ENCODE peak calls at places on chromosome 5, in nine cellular contexts. One of them, this sample, is unnamed.

GRCh38 chr5:151082976-151083651 is 2.3 kb upstream of the TNIP1 start:
- DNase-seq in Right ventricle myocardium inferior: no peak
- DNase-seq in esophagus squamous epithelium: no peak
- DNase-seq in stimulated activated CD8-positive, alpha-beta memory T cell treated with anti-CD3 and anti-CD28 coated beads, Interleukin-7, amount 100 ng/mL, for 1 hour: no peak
- DNase-seq in gastrocnemius medialis: peak
- DNase-seq in fibroblast of the conjunctiva: no peak
- DNase-seq in Jurkat, Clone E6-1: no peak
- DNase-seq in astrocyte of the hippocampus: peak
- DNase-seq in left colon: peak
- DNase-seq in this sample: peak

GRCh38 chr5:109328626-109329025 is 81.1 kb downstream of the PJA2 start:
- DNase-seq in astrocyte of the hippocampus: no peak
- DNase-seq in gastrocnemius medialis: no peak
- DNase-seq in esophagus squamous epithelium: no peak
- DNase-seq in stimulated activated CD8-positive, alpha-beta memory T cell treated with anti-CD3 and anti-CD28 coated beads, Interleukin-7, amount 100 ng/mL, for 1 hour: no peak
- DNase-seq in Jurkat, Clone E6-1: no peak
- DNase-seq in fibroblast of the conjunctiva: no peak
- DNase-seq in Right ventricle myocardium inferior: no peak
- DNase-seq in left colon: no peak
- DNase-seq in this sample: no peak

GRCh38 chr5:18305288-18305899 is 671.1 kb downstream of the TAF11L14 start:
- DNase-seq in Jurkat, Clone E6-1: peak
- DNase-seq in Right ventricle myocardium inferior: no peak
- DNase-seq in left colon: no peak
- DNase-seq in gastrocnemius medialis: no peak
- DNase-seq in astrocyte of the hippocampus: peak
- DNase-seq in esophagus squamous epithelium: no peak
- DNase-seq in fibroblast of the conjunctiva: peak
- DNase-seq in stimulated activated CD8-positive, alpha-beta memory T cell treated with anti-CD3 and anti-CD28 coated beads, Interleukin-7, amount 100 ng/mL, for 1 hour: no peak
- DNase-seq in this sample: peak

GRCh38 chr5:179608131-179608581 is 15.3 kb downstream of the HNRNPH1 start:
- DNase-seq in Right ventricle myocardium inferior: no peak
- DNase-seq in left colon: peak
- DNase-seq in stimulated activated CD8-positive, alpha-beta memory T cell treated with anti-CD3 and anti-CD28 coated beads, Interleukin-7, amount 100 ng/mL, for 1 hour: no peak
- DNase-seq in esophagus squamous epithelium: no peak
- DNase-seq in Jurkat, Clone E6-1: peak
- DNase-seq in gastrocnemius medialis: no peak
- DNase-seq in astrocyte of the hippocampus: no peak
- DNase-seq in fibroblast of the conjunctiva: no peak
- DNase-seq in this sample: no peak

GRCh38 chr5:142685418-142686209 is at the start of gene FGF1:
- DNase-seq in esophagus squamous epithelium: no peak
- DNase-seq in Jurkat, Clone E6-1: no peak
- DNase-seq in gastrocnemius medialis: no peak
- DNase-seq in left colon: no peak
- DNase-seq in astrocyte of the hippocampus: peak
- DNase-seq in Right ventricle myocardium inferior: peak
- DNase-seq in fibroblast of the conjunctiva: no peak
- DNase-seq in stimulated activated CD8-positive, alpha-beta memory T cell treated with anti-CD3 and anti-CD28 coated beads, Interleukin-7, amount 100 ng/mL, for 1 hour: no peak
- DNase-seq in this sample: no peak

GRCh38 chr5:169904568-169904967 is 75.7 kb downstream of the INSYN2B start:
- DNase-seq in left colon: no peak
- DNase-seq in fibroblast of the conjunctiva: no peak
- DNase-seq in stimulated activated CD8-positive, alpha-beta memory T cell treated with anti-CD3 and anti-CD28 coated beads, Interleukin-7, amount 100 ng/mL, for 1 hour: no peak
- DNase-seq in Jurkat, Clone E6-1: no peak
- DNase-seq in astrocyte of the hippocampus: peak
- DNase-seq in esophagus squamous epithelium: no peak
- DNase-seq in Right ventricle myocardium inferior: no peak
- DNase-seq in gastrocnemius medialis: no peak
- DNase-seq in this sample: peak

GRCh38 chr5:45113726-45114125 is 305.0 kb downstream of the MRPS30 start:
- DNase-seq in left colon: no peak
- DNase-seq in esophagus squamous epithelium: no peak
- DNase-seq in gastrocnemius medialis: no peak
- DNase-seq in fibroblast of the conjunctiva: no peak
- DNase-seq in astrocyte of the hippocampus: peak
- DNase-seq in Right ventricle myocardium inferior: no peak
- DNase-seq in stimulated activated CD8-positive, alpha-beta memory T cell treated with anti-CD3 and anti-CD28 coated beads, Interleukin-7, amount 100 ng/mL, for 1 hour: no peak
- DNase-seq in Jurkat, Clone E6-1: no peak
- DNase-seq in this sample: no peak

GRCh38 chr5:163318707-163319106 is 118.7 kb upstream of the CCNG1 start:
- DNase-seq in Right ventricle myocardium inferior: no peak
- DNase-seq in gastrocnemius medialis: no peak
- DNase-seq in stimulated activated CD8-positive, alpha-beta memory T cell treated with anti-CD3 and anti-CD28 coated beads, Interleukin-7, amount 100 ng/mL, for 1 hour: no peak
- DNase-seq in esophagus squamous epithelium: no peak
- DNase-seq in astrocyte of the hippocampus: no peak
- DNase-seq in Jurkat, Clone E6-1: no peak
- DNase-seq in fibroblast of the conjunctiva: no peak
- DNase-seq in left colon: no peak
- DNase-seq in this sample: no peak

GRCh38 chr5:141180313-141180712 is 1.9 kb upstream of the PCDHB16 start:
- DNase-seq in Right ventricle myocardium inferior: no peak
- DNase-seq in astrocyte of the hippocampus: no peak
- DNase-seq in gastrocnemius medialis: no peak
- DNase-seq in esophagus squamous epithelium: no peak
- DNase-seq in stimulated activated CD8-positive, alpha-beta memory T cell treated with anti-CD3 and anti-CD28 coated beads, Interleukin-7, amount 100 ng/mL, for 1 hour: no peak
- DNase-seq in Jurkat, Clone E6-1: no peak
- DNase-seq in left colon: no peak
- DNase-seq in fibroblast of the conjunctiva: no peak
- DNase-seq in this sample: no peak

GRCh38 chr5:175378444-175379028 is 65.4 kb downstream of the DRD1 start:
- DNase-seq in stimulated activated CD8-positive, alpha-beta memory T cell treated with anti-CD3 and anti-CD28 coated beads, Interleukin-7, amount 100 ng/mL, for 1 hour: no peak
- DNase-seq in Right ventricle myocardium inferior: no peak
- DNase-seq in Jurkat, Clone E6-1: no peak
- DNase-seq in fibroblast of the conjunctiva: no peak
- DNase-seq in astrocyte of the hippocampus: peak
- DNase-seq in left colon: no peak
- DNase-seq in gastrocnemius medialis: no peak
- DNase-seq in esophagus squamous epithelium: no peak
- DNase-seq in this sample: no peak

GRCh38 chr5:171363846-171364245 is 23.8 kb upstream of the NPM1 start:
- DNase-seq in gastrocnemius medialis: no peak
- DNase-seq in Jurkat, Clone E6-1: no peak
- DNase-seq in fibroblast of the conjunctiva: no peak
- DNase-seq in esophagus squamous epithelium: no peak
- DNase-seq in left colon: no peak
- DNase-seq in stimulated activated CD8-positive, alpha-beta memory T cell treated with anti-CD3 and anti-CD28 coated beads, Interleukin-7, amount 100 ng/mL, for 1 hour: no peak
- DNase-seq in astrocyte of the hippocampus: no peak
- DNase-seq in Right ventricle myocardium inferior: no peak
- DNase-seq in this sample: no peak

GRCh38 chr5:148730272-148730954 is 76.1 kb upstream of the HTR4 start:
- DNase-seq in Right ventricle myocardium inferior: no peak
- DNase-seq in astrocyte of the hippocampus: peak
- DNase-seq in Jurkat, Clone E6-1: no peak
- DNase-seq in left colon: no peak
- DNase-seq in stimulated activated CD8-positive, alpha-beta memory T cell treated with anti-CD3 and anti-CD28 coated beads, Interleukin-7, amount 100 ng/mL, for 1 hour: no peak
- DNase-seq in gastrocnemius medialis: no peak
- DNase-seq in esophagus squamous epithelium: no peak
- DNase-seq in fibroblast of the conjunctiva: peak
- DNase-seq in this sample: peak

GRCh38 chr5:100623719-100624118 is 88.5 kb downstream of the FAM174A start:
- DNase-seq in fibroblast of the conjunctiva: peak
- DNase-seq in astrocyte of the hippocampus: peak
- DNase-seq in Jurkat, Clone E6-1: peak
- DNase-seq in Right ventricle myocardium inferior: no peak
- DNase-seq in esophagus squamous epithelium: no peak
- DNase-seq in stimulated activated CD8-positive, alpha-beta memory T cell treated with anti-CD3 and anti-CD28 coated beads, Interleukin-7, amount 100 ng/mL, for 1 hour: no peak
- DNase-seq in left colon: no peak
- DNase-seq in gastrocnemius medialis: no peak
- DNase-seq in this sample: peak

GRCh38 chr5:143062379-143062778 is 292.2 kb downstream of the ARHGAP26 start:
- DNase-seq in Right ventricle myocardium inferior: no peak
- DNase-seq in Jurkat, Clone E6-1: no peak
- DNase-seq in esophagus squamous epithelium: no peak
- DNase-seq in gastrocnemius medialis: no peak
- DNase-seq in left colon: no peak
- DNase-seq in astrocyte of the hippocampus: no peak
- DNase-seq in fibroblast of the conjunctiva: no peak
- DNase-seq in stimulated activated CD8-positive, alpha-beta memory T cell treated with anti-CD3 and anti-CD28 coated beads, Interleukin-7, amount 100 ng/mL, for 1 hour: no peak
- DNase-seq in this sample: no peak

GRCh38 chr5:118017536-118017935 is 970.8 kb downstream of the DTWD2 start:
- DNase-seq in gastrocnemius medialis: no peak
- DNase-seq in esophagus squamous epithelium: no peak
- DNase-seq in left colon: no peak
- DNase-seq in fibroblast of the conjunctiva: no peak
- DNase-seq in Jurkat, Clone E6-1: no peak
- DNase-seq in astrocyte of the hippocampus: no peak
- DNase-seq in Right ventricle myocardium inferior: no peak
- DNase-seq in stimulated activated CD8-positive, alpha-beta memory T cell treated with anti-CD3 and anti-CD28 coated beads, Interleukin-7, amount 100 ng/mL, for 1 hour: no peak
- DNase-seq in this sample: no peak

GRCh38 chr5:78533356-78533755 is 115.2 kb downstream of the LHFPL2 start:
- DNase-seq in Jurkat, Clone E6-1: peak
- DNase-seq in esophagus squamous epithelium: no peak
- DNase-seq in gastrocnemius medialis: no peak
- DNase-seq in Right ventricle myocardium inferior: no peak
- DNase-seq in stimulated activated CD8-positive, alpha-beta memory T cell treated with anti-CD3 and anti-CD28 coated beads, Interleukin-7, amount 100 ng/mL, for 1 hour: no peak
- DNase-seq in left colon: no peak
- DNase-seq in astrocyte of the hippocampus: peak
- DNase-seq in fibroblast of the conjunctiva: no peak
- DNase-seq in this sample: no peak

GRCh38 chr5:41748631-41749030 is 121.6 kb downstream of the OXCT1 start:
- DNase-seq in esophagus squamous epithelium: no peak
- DNase-seq in astrocyte of the hippocampus: peak
- DNase-seq in Right ventricle myocardium inferior: no peak
- DNase-seq in stimulated activated CD8-positive, alpha-beta memory T cell treated with anti-CD3 and anti-CD28 coated beads, Interleukin-7, amount 100 ng/mL, for 1 hour: no peak
- DNase-seq in left colon: no peak
- DNase-seq in Jurkat, Clone E6-1: no peak
- DNase-seq in gastrocnemius medialis: no peak
- DNase-seq in fibroblast of the conjunctiva: no peak
- DNase-seq in this sample: no peak

GRCh38 chr5:150487199-150488061 is 20.5 kb upstream of the NDST1 start:
- DNase-seq in left colon: peak
- DNase-seq in stimulated activated CD8-positive, alpha-beta memory T cell treated with anti-CD3 and anti-CD28 coated beads, Interleukin-7, amount 100 ng/mL, for 1 hour: no peak
- DNase-seq in fibroblast of the conjunctiva: no peak
- DNase-seq in Right ventricle myocardium inferior: no peak
- DNase-seq in esophagus squamous epithelium: no peak
- DNase-seq in gastrocnemius medialis: peak
- DNase-seq in Jurkat, Clone E6-1: peak
- DNase-seq in astrocyte of the hippocampus: peak
- DNase-seq in this sample: no peak

GRCh38 chr5:74622122-74622521 is 18.4 kb downstream of the ENC1 start:
- DNase-seq in Right ventricle myocardium inferior: no peak
- DNase-seq in gastrocnemius medialis: no peak
- DNase-seq in fibroblast of the conjunctiva: no peak
- DNase-seq in astrocyte of the hippocampus: peak
- DNase-seq in stimulated activated CD8-positive, alpha-beta memory T cell treated with anti-CD3 and anti-CD28 coated beads, Interleukin-7, amount 100 ng/mL, for 1 hour: no peak
- DNase-seq in esophagus squamous epithelium: no peak
- DNase-seq in Jurkat, Clone E6-1: no peak
- DNase-seq in left colon: no peak
- DNase-seq in this sample: no peak

GRCh38 chr5:78927657-78928282 is 57.3 kb downstream of the ARSB start:
- DNase-seq in astrocyte of the hippocampus: peak
- DNase-seq in Right ventricle myocardium inferior: no peak
- DNase-seq in fibroblast of the conjunctiva: no peak
- DNase-seq in gastrocnemius medialis: no peak
- DNase-seq in left colon: no peak
- DNase-seq in Jurkat, Clone E6-1: no peak
- DNase-seq in esophagus squamous epithelium: no peak
- DNase-seq in stimulated activated CD8-positive, alpha-beta memory T cell treated with anti-CD3 and anti-CD28 coated beads, Interleukin-7, amount 100 ng/mL, for 1 hour: no peak
- DNase-seq in this sample: no peak

GRCh38 chr5:20360243-20360642 is 372.2 kb upstream of the CDH18 start:
- DNase-seq in astrocyte of the hippocampus: peak
- DNase-seq in stimulated activated CD8-positive, alpha-beta memory T cell treated with anti-CD3 and anti-CD28 coated beads, Interleukin-7, amount 100 ng/mL, for 1 hour: no peak
- DNase-seq in esophagus squamous epithelium: no peak
- DNase-seq in left colon: no peak
- DNase-seq in gastrocnemius medialis: no peak
- DNase-seq in fibroblast of the conjunctiva: no peak
- DNase-seq in Jurkat, Clone E6-1: no peak
- DNase-seq in Right ventricle myocardium inferior: no peak
- DNase-seq in this sample: peak

GRCh38 chr5:122493091-122493775 is 181.2 kb downstream of the SNCAIP start:
- DNase-seq in stimulated activated CD8-positive, alpha-beta memory T cell treated with anti-CD3 and anti-CD28 coated beads, Interleukin-7, amount 100 ng/mL, for 1 hour: no peak
- DNase-seq in Right ventricle myocardium inferior: peak
- DNase-seq in left colon: no peak
- DNase-seq in gastrocnemius medialis: no peak
- DNase-seq in Jurkat, Clone E6-1: no peak
- DNase-seq in astrocyte of the hippocampus: peak
- DNase-seq in esophagus squamous epithelium: no peak
- DNase-seq in fibroblast of the conjunctiva: no peak
- DNase-seq in this sample: peak

GRCh38 chr5:77180167-77181081 is 30.1 kb upstream of the PDE8B start:
- DNase-seq in fibroblast of the conjunctiva: no peak
- DNase-seq in Right ventricle myocardium inferior: no peak
- DNase-seq in esophagus squamous epithelium: no peak
- DNase-seq in Jurkat, Clone E6-1: no peak
- DNase-seq in gastrocnemius medialis: no peak
- DNase-seq in astrocyte of the hippocampus: peak
- DNase-seq in left colon: peak
- DNase-seq in stimulated activated CD8-positive, alpha-beta memory T cell treated with anti-CD3 and anti-CD28 coated beads, Interleukin-7, amount 100 ng/mL, for 1 hour: no peak
- DNase-seq in this sample: no peak

GRCh38 chr5:175617447-175617846 is 40.4 kb upstream of the HRH2 start:
- DNase-seq in left colon: no peak
- DNase-seq in Right ventricle myocardium inferior: no peak
- DNase-seq in Jurkat, Clone E6-1: no peak
- DNase-seq in gastrocnemius medialis: no peak
- DNase-seq in esophagus squamous epithelium: no peak
- DNase-seq in astrocyte of the hippocampus: no peak
- DNase-seq in fibroblast of the conjunctiva: no peak
- DNase-seq in stimulated activated CD8-positive, alpha-beta memory T cell treated with anti-CD3 and anti-CD28 coated beads, Interleukin-7, amount 100 ng/mL, for 1 hour: no peak
- DNase-seq in this sample: no peak

GRCh38 chr5:33316773-33317172 is 124.0 kb upstream of the TARS1 start:
- DNase-seq in astrocyte of the hippocampus: no peak
- DNase-seq in gastrocnemius medialis: no peak
- DNase-seq in fibroblast of the conjunctiva: no peak
- DNase-seq in stimulated activated CD8-positive, alpha-beta memory T cell treated with anti-CD3 and anti-CD28 coated beads, Interleukin-7, amount 100 ng/mL, for 1 hour: no peak
- DNase-seq in esophagus squamous epithelium: no peak
- DNase-seq in Right ventricle myocardium inferior: no peak
- DNase-seq in Jurkat, Clone E6-1: no peak
- DNase-seq in left colon: no peak
- DNase-seq in this sample: no peak

GRCh38 chr5:153654444-153654843 is 164.0 kb downstream of the GRIA1 start:
- DNase-seq in gastrocnemius medialis: no peak
- DNase-seq in esophagus squamous epithelium: no peak
- DNase-seq in Jurkat, Clone E6-1: no peak
- DNase-seq in astrocyte of the hippocampus: peak
- DNase-seq in Right ventricle myocardium inferior: no peak
- DNase-seq in left colon: no peak
- DNase-seq in fibroblast of the conjunctiva: no peak
- DNase-seq in stimulated activated CD8-positive, alpha-beta memory T cell treated with anti-CD3 and anti-CD28 coated beads, Interleukin-7, amount 100 ng/mL, for 1 hour: no peak
- DNase-seq in this sample: peak

GRCh38 chr5:98268162-98268860 is 505.2 kb upstream of the RGMB start:
- DNase-seq in stimulated activated CD8-positive, alpha-beta memory T cell treated with anti-CD3 and anti-CD28 coated beads, Interleukin-7, amount 100 ng/mL, for 1 hour: no peak
- DNase-seq in esophagus squamous epithelium: no peak
- DNase-seq in left colon: no peak
- DNase-seq in Jurkat, Clone E6-1: no peak
- DNase-seq in fibroblast of the conjunctiva: no peak
- DNase-seq in gastrocnemius medialis: no peak
- DNase-seq in astrocyte of the hippocampus: no peak
- DNase-seq in Right ventricle myocardium inferior: peak
- DNase-seq in this sample: no peak

GRCh38 chr5:159337291-159337974 is 7.1 kb upstream of the IL12B start:
- DNase-seq in fibroblast of the conjunctiva: peak
- DNase-seq in Jurkat, Clone E6-1: no peak
- DNase-seq in left colon: no peak
- DNase-seq in esophagus squamous epithelium: no peak
- DNase-seq in gastrocnemius medialis: no peak
- DNase-seq in astrocyte of the hippocampus: peak
- DNase-seq in Right ventricle myocardium inferior: no peak
- DNase-seq in stimulated activated CD8-positive, alpha-beta memory T cell treated with anti-CD3 and anti-CD28 coated beads, Interleukin-7, amount 100 ng/mL, for 1 hour: no peak
- DNase-seq in this sample: no peak

GRCh38 chr5:83711982-83712601 is 8.6 kb downstream of the HAPLN1 start:
- DNase-seq in Right ventricle myocardium inferior: no peak
- DNase-seq in left colon: peak
- DNase-seq in Jurkat, Clone E6-1: peak
- DNase-seq in esophagus squamous epithelium: no peak
- DNase-seq in gastrocnemius medialis: no peak
- DNase-seq in stimulated activated CD8-positive, alpha-beta memory T cell treated with anti-CD3 and anti-CD28 coated beads, Interleukin-7, amount 100 ng/mL, for 1 hour: no peak
- DNase-seq in fibroblast of the conjunctiva: peak
- DNase-seq in astrocyte of the hippocampus: peak
- DNase-seq in this sample: no peak

GRCh38 chr5:127041571-127041970 is 11.2 kb upstream of the MARCHF3 start:
- DNase-seq in stimulated activated CD8-positive, alpha-beta memory T cell treated with anti-CD3 and anti-CD28 coated beads, Interleukin-7, amount 100 ng/mL, for 1 hour: no peak
- DNase-seq in astrocyte of the hippocampus: peak
- DNase-seq in Jurkat, Clone E6-1: no peak
- DNase-seq in left colon: no peak
- DNase-seq in gastrocnemius medialis: no peak
- DNase-seq in esophagus squamous epithelium: no peak
- DNase-seq in fibroblast of the conjunctiva: no peak
- DNase-seq in Right ventricle myocardium inferior: no peak
- DNase-seq in this sample: no peak

GRCh38 chr5:116440329-116440895 is 134.2 kb downstream of the SEMA6A start:
- DNase-seq in left colon: no peak
- DNase-seq in astrocyte of the hippocampus: no peak
- DNase-seq in fibroblast of the conjunctiva: no peak
- DNase-seq in Right ventricle myocardium inferior: no peak
- DNase-seq in esophagus squamous epithelium: no peak
- DNase-seq in stimulated activated CD8-positive, alpha-beta memory T cell treated with anti-CD3 and anti-CD28 coated beads, Interleukin-7, amount 100 ng/mL, for 1 hour: no peak
- DNase-seq in gastrocnemius medialis: no peak
- DNase-seq in Jurkat, Clone E6-1: no peak
- DNase-seq in this sample: no peak